ENCODE peak calls at places on chromosomes 5 and 9, in six cellular contexts. Q is A549, R is IMR-90, X is HepG2, N is GM12878, Y is K562. B is an unnamed sample.

GRCh38 chr5:169826618-169827017 is 153.7 kb downstream of the INSYN2B start:
- DNase-seq in Q (no peak), R (no peak), X (no peak), N (no peak), Y (peak; percentile 25), B (no peak)

GRCh38 chr9:136438909-136439549 is 616 bp downstream of the INPP5E start:
- DNase-seq in Q (peak; percentile 29), R (peak; percentile 11), X (no peak), N (no peak), Y (peak; percentile 66), B (peak; percentile 46)

GRCh38 chr5:54905942-54906537 is 79.4 kb downstream of the ESM1 start:
- DNase-seq in Q (peak; percentile 56), R (peak; percentile 82), X (peak; percentile 30), N (no peak), Y (peak; percentile 37), B (peak; percentile 53)

GRCh38 chr9:135780626-135781025 is 78.6 kb downstream of the KCNT1 start:
- DNase-seq in Q (no peak), R (no peak), X (no peak), N (no peak), Y (no peak), B (no peak)

GRCh38 chr9:134320916-134321570 is 5.2 kb upstream of the RXRA start:
- DNase-seq in Q (no peak), R (no peak), X (peak; percentile 81), N (no peak), Y (no peak), B (no peak)

GRCh38 chr5:127758884-127759283 is 55.7 kb downstream of the CCDC192 start:
- DNase-seq in Q (no peak), R (no peak), X (no peak), N (no peak), Y (no peak), B (no peak)

GRCh38 chr5:31048975-31049290 is 144.6 kb upstream of the CDH6 start:
- DNase-seq in Q (no peak), R (no peak), X (no peak), N (no peak), Y (no peak), B (no peak)

GRCh38 chr9:21871256-21871975 is 69.0 kb downstream of the MTAP start:
- DNase-seq in Q (no peak), R (no peak), X (no peak), N (no peak), Y (no peak), B (no peak)

GRCh38 chr5:8840237-8840636 is 705.6 kb downstream of the SEMA5A start:
- DNase-seq in Q (no peak), R (no peak), X (no peak), N (no peak), Y (no peak), B (no peak)

GRCh38 chr5:1961304-1961946 is 78.7 kb upstream of the IRX4 start:
- DNase-seq in Q (no peak), R (no peak), X (no peak), N (no peak), Y (no peak), B (no peak)

GRCh38 chr5:18195910-18196309 is 561.6 kb downstream of the TAF11L14 start:
- DNase-seq in Q (no peak), R (no peak), X (no peak), N (no peak), Y (no peak), B (no peak)

GRCh38 chr5:159337291-159337974 is 7.1 kb upstream of the IL12B start:
- DNase-seq in Q (peak; percentile 37), R (peak; percentile 73), X (no peak), N (no peak), Y (peak; percentile 10), B (no peak)

GRCh38 chr5:115262066-115262404 is 642 bp downstream of the PGGT1B start:
- DNase-seq in Q (peak; percentile 5), R (peak; percentile 8), X (peak; percentile 4), N (peak; percentile 23), Y (peak; percentile 26), B (peak; percentile 11)
- TF ChIP-seq BHLHE40 in Q (no peak), R (no peak), X (no peak), N (no peak), Y (no peak), B (no peak)

DNA sequence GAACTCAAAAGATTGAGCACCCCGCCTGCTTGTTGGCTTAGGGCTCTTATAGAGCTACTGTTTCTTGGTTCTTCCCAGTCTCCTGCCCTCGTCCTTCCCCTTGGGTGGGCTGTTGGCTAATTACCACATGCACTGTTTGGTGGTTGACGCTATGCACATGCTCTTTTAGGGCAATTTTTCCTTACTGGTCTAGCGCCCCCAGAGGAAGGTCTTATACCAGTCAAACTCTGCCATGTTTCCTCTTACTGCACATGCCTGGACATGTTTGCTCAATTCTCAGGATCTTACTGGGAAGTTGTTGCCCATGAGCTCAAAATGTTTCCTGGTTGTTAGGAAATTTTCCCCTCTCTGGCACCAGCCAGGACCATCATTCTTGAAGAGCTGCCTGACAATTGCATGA is 101.9 kb downstream of the SLC28A3 start:
- DNase-seq in Q (peak; percentile 63), R (no peak), X (peak; percentile 7), N (no peak), Y (peak; percentile 6), B (no peak)
- TF ChIP-seq BHLHE40 in Q (no peak), R (no peak), X (no peak), N (no peak), Y (no peak), B (no peak)

GRCh38 chr5:173625261-173625660 is 8.8 kb upstream of the BOD1 start:
- DNase-seq in Q (no peak), R (no peak), X (no peak), N (no peak), Y (peak; percentile 22), B (no peak)

GRCh38 chr5:173623789-173624188 is 7.3 kb upstream of the BOD1 start:
- DNase-seq in Q (no peak), R (no peak), X (no peak), N (no peak), Y (no peak), B (no peak)

GRCh38 chr5:173625686-173626500 is 9.4 kb upstream of the BOD1 start:
- DNase-seq in Q (no peak), R (no peak), X (no peak), N (no peak), Y (peak; percentile 24), B (no peak)

GRCh38 chr5:173623296-173623771 is 6.9 kb upstream of the BOD1 start:
- DNase-seq in Q (no peak), R (no peak), X (peak; percentile 67), N (no peak), Y (no peak), B (no peak)

DNA sequence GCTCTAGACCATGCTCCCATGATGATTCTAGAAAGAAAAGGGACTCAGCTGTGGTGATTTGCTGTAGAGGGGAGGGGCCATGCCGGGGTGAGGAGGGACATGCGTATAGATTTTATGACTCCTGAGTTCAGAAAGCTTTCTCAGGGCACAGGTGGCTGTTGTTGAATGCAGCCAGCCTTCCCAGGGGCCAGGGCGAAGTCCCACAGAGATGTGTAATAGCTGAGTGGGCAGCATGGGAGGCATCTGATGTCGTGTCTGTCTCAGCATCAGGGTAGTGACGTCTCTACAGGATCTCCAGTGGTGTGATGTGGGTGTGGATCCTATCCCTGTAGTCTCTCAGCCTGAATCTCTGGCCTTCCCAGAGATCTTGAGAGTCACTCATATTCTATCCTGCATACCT is 7.8 kb upstream of the BOD1 start:
- DNase-seq in Q (no peak), R (peak; percentile 8), X (no peak), N (no peak), Y (no peak), B (no peak)
- TF ChIP-seq BHLHE40 in Q (no peak), R (no peak), X (no peak), N (no peak), Y (no peak), B (no peak)

GRCh38 chr5:150517272-150518152 is 9.6 kb downstream of the NDST1 start:
- DNase-seq in Q (peak; percentile 87), R (peak; percentile 98), X (peak; percentile 81), N (no peak), Y (peak; percentile 59), B (no peak)
- TF ChIP-seq BHLHE40 in Q (no peak), R (no peak), X (no peak), N (no peak), Y (no peak), B (no peak)

DNA sequence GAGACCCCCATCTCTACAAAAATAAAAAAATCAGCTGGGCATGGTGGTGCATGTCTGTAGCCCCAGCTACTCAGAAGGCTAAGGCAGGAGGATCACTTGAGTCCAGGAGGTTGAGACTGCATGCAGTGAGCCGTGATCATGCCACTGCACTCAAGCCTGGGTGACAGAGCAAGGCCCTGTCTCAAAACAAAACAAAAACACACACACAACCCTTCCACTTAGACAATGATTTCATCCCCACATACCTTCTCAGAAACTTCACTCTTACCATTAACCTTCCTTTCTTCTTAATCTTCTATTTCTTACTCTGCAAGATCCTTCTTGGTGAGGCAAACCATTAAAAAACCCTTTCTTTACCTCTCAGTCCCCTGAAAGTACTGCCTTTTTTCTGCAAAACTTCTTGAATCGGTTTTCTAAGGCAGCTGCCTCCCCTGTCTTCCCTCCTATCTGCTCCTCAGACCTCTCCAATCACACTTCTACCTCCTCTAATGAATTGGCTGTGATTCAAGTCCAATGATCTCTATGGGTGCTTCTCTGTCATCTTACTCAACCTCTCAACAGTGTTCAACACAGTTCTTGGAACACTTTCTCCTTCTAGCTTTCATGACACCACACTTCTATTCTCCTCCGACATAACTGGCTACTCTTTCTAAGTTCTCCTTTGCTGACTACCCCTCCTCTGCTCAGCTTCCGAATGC is 47.3 kb downstream of the PFDN1 start:
- DNase-seq in Q (no peak), R (no peak), X (no peak), N (no peak), Y (no peak), B (no peak)
- TF ChIP-seq BHLHE40 in Q (no peak), R (no peak), X (no peak), N (no peak), Y (no peak), B (no peak)

B was measured in HEK293T.